ENCODE peak calls at places on chromosomes 1 and 21, in seven cellular contexts. P is activated naive CD4-positive, alpha-beta T cell treated with anti-CD3 and anti-CD28 coated beads for 36 hours; K is breast epithelium; G is LoVo; Y is upper lobe of right lung; C is H7; T is HT1080. A is an unnamed sample.

GRCh38 chr1:21064057-21064456 is 112.6 kb downstream of the EIF4G3 start:
- DNase-seq in Y (no peak), G (no peak), P (no peak), C (no peak), K (no peak), T (no peak), A (no peak)

GRCh38 chr1:29782846-29783500 is 546.7 kb downstream of the PTPRU start:
- DNase-seq in P (no peak), C (no peak), G (no peak), Y (no peak), T (no peak), K (no peak), A (no peak)

GRCh38 chr1:44089371-44090070 is 29.1 kb upstream of the KLF17 start:
- DNase-seq in C (no peak), T (peak; percentile 54), K (no peak), Y (no peak), P (no peak), G (no peak), A (peak; percentile 22)

GRCh38 chr1:65260851-65261473 is 48.4 kb upstream of the DNAJC6 start:
- DNase-seq in G (peak; percentile 24), P (peak; percentile 48), C (no peak), K (no peak), Y (no peak), T (peak; percentile 80), A (peak; percentile 82)

GRCh38 chr1:201245082-201245481 is 38.2 kb upstream of the PKP1 start:
- DNase-seq in K (no peak), T (no peak), Y (no peak), P (no peak), C (no peak), G (no peak), A (no peak)

GRCh38 chr1:248788327-248788726 is 32.8 kb upstream of the LYPD8 start:
- DNase-seq in Y (no peak), T (no peak), C (no peak), G (no peak), K (no peak), P (no peak), A (no peak)

GRCh38 chr21:45471229-45472052 is 66.5 kb downstream of the COL18A1 start:
- DNase-seq in G (no peak), P (no peak), Y (no peak), K (no peak), T (peak; percentile 78), C (no peak), A (peak; percentile 94)

GRCh38 chr1:10280442-10281350 is 70.3 kb downstream of the KIF1B start:
- DNase-seq in K (no peak), P (peak; percentile 17), C (no peak), T (no peak), Y (no peak), G (no peak), A (peak; percentile 80)

GRCh38 chr1:151085953-151086559 is 15.5 kb downstream of the GABPB2 start:
- DNase-seq in T (no peak), K (no peak), P (no peak), G (no peak), C (no peak), Y (no peak), A (no peak)

GRCh38 chr1:18339161-18339560 is 141.6 kb upstream of the KLHDC7A start:
- DNase-seq in C (no peak), G (peak; percentile 15), K (no peak), P (no peak), T (peak; percentile 34), Y (no peak), A (no peak)

GRCh38 chr1:27522860-27523665 is 33.1 kb upstream of the WASF2 start:
- DNase-seq in G (no peak), Y (no peak), P (peak; percentile 85), C (peak; percentile 88), K (no peak), T (no peak), A (peak; percentile 39)

GRCh38 chr1:51506537-51506936 is 12.5 kb downstream of the EPS15 start:
- DNase-seq in Y (no peak), P (no peak), T (peak; percentile 21), K (no peak), C (no peak), G (no peak), A (peak; percentile 96)

GRCh38 chr1:67795179-67795916 is 37.9 kb downstream of the GNG12 start:
- DNase-seq in C (no peak), K (no peak), P (no peak), T (no peak), Y (no peak), G (no peak), A (no peak)

A was measured in fibroblast of mammary gland.